ENCODE peak calls at places on chromosomes 13 and 19, in four cellular contexts. A is foreskin fibroblast; L is NCI-H1092 treated with DMSO at 0.1 percent for 48 hours; G is stimulated activated CD4-positive, alpha-beta T cell treated with anti-CD3 and anti-CD28 coated beads, Interleukin-4, amount 100 ng/mL, for 4 hours. C is an unnamed sample.

GRCh38 chr19:42277821-42278809 is 9.1 kb downstream of the CIC start:
- DNase-seq in A (peak; percentile 87), L (no peak), G (no peak), C (peak; percentile 66)

GRCh38 chr13:81480634-81481033 is 1139.7 kb upstream of the SPRY2 start:
- DNase-seq in A (no peak), L (peak; percentile 54), G (no peak), C (peak; percentile 35)

GRCh38 chr13:111903143-111903542 is 163.8 kb upstream of the SOX1 start:
- DNase-seq in A (no peak), L (no peak), G (no peak), C (no peak)

GRCh38 chr13:106291006-106291405 is 244.5 kb downstream of the EFNB2 start:
- DNase-seq in A (peak; percentile 74), L (no peak), G (no peak), C (peak; percentile 78)

GRCh38 chr19:15562861-15563260 is 52.2 kb upstream of the CYP4F8 start:
- DNase-seq in A (peak; percentile 54), L (no peak), G (no peak), C (no peak)

GRCh38 chr13:99970761-99971575 is 599 bp downstream of the ZIC5 start:
- DNase-seq in A (no peak), L (peak; percentile 65), G (no peak), C (no peak)

GRCh38 chr19:55462722-55463121 is 1.3 kb upstream of the ISOC2 start:
- DNase-seq in A (no peak), L (no peak), G (no peak), C (no peak)

GRCh38 chr19:11989112-11989456 is 24.2 kb downstream of the ZNF763 start:
- DNase-seq in A (no peak), L (no peak), G (no peak), C (no peak)

GRCh38 chr13:113951246-113951999 is 22.5 kb downstream of the C13orf46 start:
- DNase-seq in A (peak; percentile 93), L (peak; percentile 51), G (peak; percentile 57), C (peak; percentile 41)

GRCh38 chr13:112958127-112958989 is 10.7 kb upstream of the MCF2L start:
- DNase-seq in A (no peak), L (no peak), G (no peak), C (no peak)

GRCh38 chr13:33937373-33938087 is 119.6 kb downstream of the RFC3 start:
- DNase-seq in A (no peak), L (no peak), G (no peak), C (no peak)

GRCh38 chr13:76778906-76779305 is 107.3 kb downstream of the KCTD12 start:
- DNase-seq in A (no peak), L (no peak), G (no peak), C (no peak)

GRCh38 chr13:98206946-98207345 is 29.9 kb upstream of the RNF113B start:
- DNase-seq in A (peak; percentile 73), L (no peak), G (no peak), C (peak; percentile 52)

GRCh38 chr19:23071087-23071511 is 45.7 kb upstream of the ZNF730 start:
- DNase-seq in A (peak; percentile 67), L (peak; percentile 27), G (no peak), C (no peak)

GRCh38 chr19:45211751-45212381 is 33.3 kb downstream of the BLOC1S3 start:
- DNase-seq in A (no peak), L (no peak), G (no peak), C (no peak)

GRCh38 chr13:100128838-100129237 is 39.9 kb downstream of the PCCA start:
- DNase-seq in A (no peak), L (no peak), G (no peak), C (no peak)

GRCh38 chr13:111295896-111296295 is 24.5 kb upstream of the TEX29 start:
- DNase-seq in A (no peak), L (no peak), G (no peak), C (no peak)

GRCh38 chr19:19776206-19777008 is 43.5 kb upstream of the ZNF14 start:
- DNase-seq in A (peak; percentile 100), L (peak; percentile 94), G (peak; percentile 84), C (peak; percentile 98)

GRCh38 chr19:17671906-17672305 is 16.2 kb downstream of the UNC13A start:
- DNase-seq in A (peak; percentile 66), L (no peak), G (no peak), C (peak; percentile 59)

GRCh38 chr19:8208710-8209110 is 460 bp upstream of the CERS4 start:
- DNase-seq in A (no peak), L (peak; percentile 47), G (no peak), C (no peak)

GRCh38 chr13:52161193-52161646 is 1.8 kb upstream of the NEK3 start:
- DNase-seq in A (no peak), L (no peak), G (no peak), C (no peak)

GRCh38 chr19:38838208-38838985 is 6.8 kb upstream of the ECH1 start:
- DNase-seq in A (no peak), L (no peak), G (peak; percentile 54), C (peak; percentile 95)

GRCh38 chr13:109773276-109773675 is 13.1 kb downstream of the IRS2 start:
- DNase-seq in A (no peak), L (no peak), G (no peak), C (peak; percentile 67)

GRCh38 chr13:113904411-113904810 is 40.5 kb upstream of the GAS6 start:
- DNase-seq in A (peak; percentile 70), L (no peak), G (no peak), C (peak; percentile 38)

GRCh38 chr19:13299838-13300237 is 149.6 kb downstream of the IER2 start:
- DNase-seq in A (no peak), L (no peak), G (no peak), C (no peak)

GRCh38 chr19:4061178-4061682 is 5.5 kb downstream of the ZBTB7A start:
- DNase-seq in A (peak; percentile 78), L (no peak), G (no peak), C (peak; percentile 48)

GRCh38 chr13:38530492-38530891 is 156.4 kb upstream of the FREM2 start:
- DNase-seq in A (peak; percentile 57), L (peak; percentile 28), G (no peak), C (peak; percentile 24)

GRCh38 chr13:78194904-78195639 is 276.4 kb upstream of the EDNRB start:
- DNase-seq in A (peak; percentile 16), L (no peak), G (no peak), C (peak; percentile 37)

GRCh38 chr19:57903298-57904174 is 12.9 kb downstream of the ZNF417 start:
- DNase-seq in A (peak; percentile 67), L (peak; percentile 7), G (no peak), C (peak; percentile 45)

GRCh38 chr13:108005231-108005630 is 210.1 kb downstream of the LIG4 start:
- DNase-seq in A (no peak), L (no peak), G (no peak), C (no peak)